ENCODE peak calls at places on chromosomes 3 and 15, in five cellular contexts. O, H, M, W and R are unnamed samples. For H3K27me3, the result is how much of the 10 kb centered on the place peaks cover.

GRCh38 chr3:31729082-31729481 is 196.4 kb downstream of the STT3B start:
- DNase-seq in O (no peak), H (no peak), M (no peak), W (no peak), R (no peak)

GRCh38 chr3:50383750-50384149 is 24.4 kb upstream of the TMEM115 start:
- DNase-seq in O (no peak), H (no peak), M (no peak), W (no peak), R (no peak)

GRCh38 chr3:23600178-23600577 is 205.6 kb upstream of the UBE2E1 start:
- DNase-seq in O (peak), H (no peak), M (no peak), W (no peak), R (peak)

GRCh38 chr15:83061680-83062079 is 5.4 kb downstream of the BTBD1 start:
- DNase-seq in O (peak), H (no peak), M (no peak), W (no peak), R (no peak)

GRCh38 chr3:108513961-108514360 is 3.6 kb upstream of the MYH15 start:
- DNase-seq in O (peak), H (no peak), M (no peak), W (no peak), R (no peak)

GRCh38 chr3:143065364-143065763 is 54.2 kb upstream of the CHST2 start:
- DNase-seq in O (no peak), H (no peak), M (no peak), W (no peak), R (no peak)

GRCh38 chr3:38793721-38794120 is 22.3 kb downstream of the SCN10A start:
- DNase-seq in O (no peak), H (no peak), M (no peak), W (no peak), R (no peak)

GRCh38 chr3:142962520-142963265 is 781 bp downstream of the PAQR9 start:
- DNase-seq in O (no peak), H (no peak), M (no peak), W (no peak), R (no peak)

GRCh38 chr3:100158877-100159563 is 44.7 kb upstream of the FILIP1L start:
- DNase-seq in O (no peak), H (no peak), M (no peak), W (no peak), R (no peak)

GRCh38 chr3:8562081-8562595 is 60.5 kb downstream of the LMCD1 start:
- DNase-seq in O (no peak), H (no peak), M (no peak), W (no peak), R (no peak)

GRCh38 chr3:138220788-138221187 is 33.7 kb downstream of the ARMC8 start:
- DNase-seq in O (no peak), H (no peak), M (no peak), W (no peak), R (no peak)

GRCh38 chr15:40554164-40554530 is 10.7 kb downstream of the CCDC32 start:
- DNase-seq in O (no peak), H (no peak), M (no peak), W (no peak), R (no peak)

GRCh38 chr3:193869221-193870201 is 266.4 kb upstream of the HES1 start:
- DNase-seq in O (peak), H (no peak), M (peak), W (no peak), R (peak)

GRCh38 chr15:88400591-88400990 is 66.6 kb downstream of the MRPL46 start:
- DNase-seq in O (no peak), H (no peak), M (no peak), W (no peak), R (no peak)

GRCh38 chr15:82864967-82865366 is 55.5 kb downstream of the WHAMM start:
- DNase-seq in O (no peak), H (no peak), M (no peak), W (no peak), R (no peak)

GRCh38 chr3:65170357-65171090 is 482.7 kb upstream of the ADAMTS9 start:
- DNase-seq in O (peak), H (no peak), M (peak), W (no peak), R (no peak)

GRCh38 chr3:141913150-141913811 is 36.8 kb downstream of the ATP1B3 start:
- DNase-seq in O (peak), H (peak), M (peak), W (peak), R (no peak)

GRCh38 chr3:5053021-5053831 is 68.9 kb upstream of the ARL8B start:
- DNase-seq in O (peak), H (no peak), M (no peak), W (no peak), R (no peak)

GRCh38 chr3:21462151-21462550 is 288.9 kb downstream of the ZNF385D start:
- DNase-seq in O (no peak), H (no peak), M (no peak), W (no peak), R (no peak)

GRCh38 chr3:183178833-183179549 is 16.5 kb upstream of the LAMP3 start:
- DNase-seq in O (no peak), H (no peak), M (peak), W (no peak), R (peak)

GRCh38 chr15:66251065-66251789 is 2.3 kb downstream of the MEGF11 start:
- DNase-seq in O (no peak), H (no peak), M (no peak), W (no peak), R (peak)

GRCh38 chr15:68630205-68630555 is 51.4 kb downstream of the CORO2B start:
- DNase-seq in O (no peak), H (no peak), M (no peak), W (no peak), R (no peak)

GRCh38 chr3:14548321-14548729 is 8.2 kb upstream of the GRIP2 start:
- DNase-seq in O (peak), H (no peak), M (peak), W (peak), R (peak)

GRCh38 chr3:71579934-71580318 is 3.6 kb downstream of the FOXP1 start:
- DNase-seq in O (peak), H (no peak), M (peak), W (peak), R (no peak)

GRCh38 chr15:66603301-66604179 is 37.7 kb upstream of the LCTL start:
- DNase-seq in O (peak), H (no peak), M (peak), W (peak), R (peak)

GRCh38 chr15:67812232-67812631 is 13.1 kb upstream of the SKOR1 start:
- DNase-seq in O (no peak), H (no peak), M (no peak), W (no peak), R (peak)

GRCh38 chr15:36426696-36427095 is 152.7 kb upstream of the CDIN1 start:
- DNase-seq in O (no peak), H (no peak), M (no peak), W (no peak), R (no peak)

GRCh38 chr3:190903156-190903555 is 40.7 kb upstream of the GMNC start:
- DNase-seq in O (no peak), H (no peak), M (no peak), W (no peak), R (no peak)

GRCh38 chr15:71443538-71443937 is 328.3 kb downstream of the THSD4 start:
- DNase-seq in O (peak), H (no peak), M (peak), W (peak), R (peak)

GRCh38 chr3:79872483-79872882 is 104.7 kb upstream of the ROBO1 start:
- DNase-seq in O (peak), H (no peak), M (no peak), W (no peak), R (no peak)

GRCh38 chr3:168094580-168094876 is 1.2 kb downstream of the GOLIM4 start:
- DNase-seq in O (no peak), H (no peak), M (no peak), W (no peak), R (no peak)

GRCh38 chr3:168095611-168096209 is at the start of gene GOLIM4:
- DNase-seq in O (peak), H (peak), M (peak), W (peak), R (peak)

GRCh38 chr3:168097381-168097780 is 1.7 kb upstream of the GOLIM4 start:
- DNase-seq in O (no peak), H (no peak), M (no peak), W (no peak), R (no peak)

GRCh38 chr3:168094877-168095610 is 680 bp downstream of the GOLIM4 start:
- DNase-seq in O (peak), H (peak), M (peak), W (peak), R (peak)

GRCh38 chr3:168096210-168096795 is 579 bp upstream of the GOLIM4 start:
- DNase-seq in O (peak), H (peak), M (peak), W (peak), R (no peak)
- TF ChIP-seq POLR2A in O (no peak), H (no peak), M (peak), W (peak), R (no peak)

GRCh38 chr3:68306571-68306970 is 625.8 kb downstream of the TAFA4 start:
- DNase-seq in O (no peak), H (no peak), M (peak), W (peak), R (peak)
- TF ChIP-seq RFX5 in O (no peak), H (no peak), M (no peak), W (no peak), R (no peak)

GRCh38 chr3:123346726-123347125 is 102.2 kb downstream of the ADCY5 start:
- DNase-seq in O (no peak), H (no peak), M (no peak), W (no peak), R (no peak)

GRCh38 chr3:123346041-123346440 is 102.8 kb downstream of the ADCY5 start:
- DNase-seq in O (no peak), H (no peak), M (no peak), W (no peak), R (no peak)

GRCh38 chr3:123344175-123344908 is 104.5 kb downstream of the ADCY5 start:
- DNase-seq in O (peak), H (no peak), M (no peak), W (no peak), R (no peak)

GRCh38 chr3:123343296-123344174 is 105.4 kb downstream of the ADCY5 start:
- DNase-seq in O (no peak), H (no peak), M (no peak), W (no peak), R (no peak)

GRCh38 chr3:123344941-123345594 is 103.8 kb downstream of the ADCY5 start:
- DNase-seq in O (no peak), H (no peak), M (no peak), W (no peak), R (no peak)
- H3K27me3 ChIP-seq in O (half or more), H (under half), M (under half), W (under half), R (under half)

GRCh38 chr3:129026728-129027543 is 25.8 kb downstream of the EFCC1 start:
- DNase-seq in O (peak), H (peak), M (peak), W (peak), R (peak)
- TF ChIP-seq POLR2A in O (no peak), H (peak), M (peak), W (no peak), R (no peak)

DNA sequence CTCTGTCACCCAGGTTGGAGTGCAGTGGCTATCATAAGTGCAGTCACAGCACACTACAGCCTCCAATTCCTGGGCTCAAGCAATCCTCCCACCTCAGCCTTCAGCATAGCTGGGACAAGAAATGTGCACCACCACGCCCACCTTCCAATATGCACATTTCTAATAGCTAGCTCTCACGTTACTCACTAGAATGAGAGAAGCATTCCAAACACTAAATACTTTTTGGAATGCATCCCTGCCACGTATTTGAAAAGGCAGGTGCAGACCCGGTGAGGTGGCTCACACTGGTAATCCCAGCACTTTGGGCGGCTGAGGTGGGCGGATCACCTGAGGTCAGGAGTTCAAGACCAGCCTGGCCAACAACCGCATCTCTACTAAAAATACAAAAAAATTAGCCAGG is 7.6 kb upstream of the TCF12 start:
- DNase-seq in O (no peak), H (no peak), M (no peak), W (no peak), R (no peak)
- TF ChIP-seq RFX5 in O (no peak), H (no peak), M (no peak), W (no peak), R (no peak)